ENCODE peak calls at places on chromosomes 13 and 19, in ten cellular contexts. One of them, this sample, is unnamed.

GRCh38 chr19:49362048-49362925 is at the start of gene TEAD2:
- DNase-seq in stimulated activated CD4-positive, alpha-beta T cell treated with anti-CD3 and anti-CD28 coated beads, Interleukin-4, amount 100 ng/mL, for 24 hours: no peak
- DNase-seq in neuronal stem cell: peak; percentile 75
- DNase-seq in activated naive CD8-positive, alpha-beta T cell treated with anti-CD3 and anti-CD28 coated beads, Interleukin-2, amount 50 U/mL, for 24 hours: peak; percentile 27
- DNase-seq in posterior vena cava: peak; percentile 92
- DNase-seq in B cell: peak; percentile 58
- DNase-seq in AG10803: peak; percentile 46
- DNase-seq in activated naive CD4-positive, alpha-beta T cell treated with anti-CD3 and anti-CD28 coated beads, Interleukin-2, amount 10 ng/mL, durations not matched to agents 7 days and 5 days: peak; percentile 31
- DNase-seq in fibroblast of the aortic adventitia: peak; percentile 31
- DNase-seq in NB4: no peak
- DNase-seq in this sample: peak; percentile 50

GRCh38 chr13:112762690-112763080 is 72.8 kb downstream of the ATP11A start:
- DNase-seq in neuronal stem cell: no peak
- DNase-seq in fibroblast of the aortic adventitia: no peak
- DNase-seq in activated naive CD8-positive, alpha-beta T cell treated with anti-CD3 and anti-CD28 coated beads, Interleukin-2, amount 50 U/mL, for 24 hours: no peak
- DNase-seq in posterior vena cava: peak; percentile 47
- DNase-seq in B cell: no peak
- DNase-seq in AG10803: no peak
- DNase-seq in activated naive CD4-positive, alpha-beta T cell treated with anti-CD3 and anti-CD28 coated beads, Interleukin-2, amount 10 ng/mL, durations not matched to agents 7 days and 5 days: no peak
- DNase-seq in stimulated activated CD4-positive, alpha-beta T cell treated with anti-CD3 and anti-CD28 coated beads, Interleukin-4, amount 100 ng/mL, for 24 hours: no peak
- DNase-seq in NB4: no peak
- DNase-seq in this sample: no peak

GRCh38 chr19:32339988-32340874 is 5.2 kb upstream of the ZNF507 start:
- DNase-seq in B cell: peak; percentile 55
- DNase-seq in fibroblast of the aortic adventitia: peak; percentile 43
- DNase-seq in posterior vena cava: peak; percentile 85
- DNase-seq in activated naive CD4-positive, alpha-beta T cell treated with anti-CD3 and anti-CD28 coated beads, Interleukin-2, amount 10 ng/mL, durations not matched to agents 7 days and 5 days: peak; percentile 66
- DNase-seq in neuronal stem cell: no peak
- DNase-seq in activated naive CD8-positive, alpha-beta T cell treated with anti-CD3 and anti-CD28 coated beads, Interleukin-2, amount 50 U/mL, for 24 hours: peak; percentile 61
- DNase-seq in AG10803: peak; percentile 41
- DNase-seq in stimulated activated CD4-positive, alpha-beta T cell treated with anti-CD3 and anti-CD28 coated beads, Interleukin-4, amount 100 ng/mL, for 24 hours: peak; percentile 50
- DNase-seq in NB4: peak; percentile 37
- DNase-seq in this sample: peak; percentile 61

GRCh38 chr19:1232652-1233360 is 5.0 kb downstream of the CBARP start:
- DNase-seq in B cell: no peak
- DNase-seq in AG10803: no peak
- DNase-seq in neuronal stem cell: no peak
- DNase-seq in activated naive CD8-positive, alpha-beta T cell treated with anti-CD3 and anti-CD28 coated beads, Interleukin-2, amount 50 U/mL, for 24 hours: no peak
- DNase-seq in activated naive CD4-positive, alpha-beta T cell treated with anti-CD3 and anti-CD28 coated beads, Interleukin-2, amount 10 ng/mL, durations not matched to agents 7 days and 5 days: no peak
- DNase-seq in stimulated activated CD4-positive, alpha-beta T cell treated with anti-CD3 and anti-CD28 coated beads, Interleukin-4, amount 100 ng/mL, for 24 hours: no peak
- DNase-seq in posterior vena cava: no peak
- DNase-seq in NB4: no peak
- DNase-seq in fibroblast of the aortic adventitia: peak; percentile 73
- DNase-seq in this sample: peak; percentile 69

GRCh38 chr13:112603641-112604220 is 15.8 kb upstream of the TUBGCP3 start:
- DNase-seq in NB4: no peak
- DNase-seq in activated naive CD8-positive, alpha-beta T cell treated with anti-CD3 and anti-CD28 coated beads, Interleukin-2, amount 50 U/mL, for 24 hours: no peak
- DNase-seq in stimulated activated CD4-positive, alpha-beta T cell treated with anti-CD3 and anti-CD28 coated beads, Interleukin-4, amount 100 ng/mL, for 24 hours: no peak
- DNase-seq in activated naive CD4-positive, alpha-beta T cell treated with anti-CD3 and anti-CD28 coated beads, Interleukin-2, amount 10 ng/mL, durations not matched to agents 7 days and 5 days: no peak
- DNase-seq in posterior vena cava: no peak
- DNase-seq in B cell: no peak
- DNase-seq in AG10803: no peak
- DNase-seq in fibroblast of the aortic adventitia: peak; percentile 81
- DNase-seq in neuronal stem cell: no peak
- DNase-seq in this sample: peak; percentile 53

GRCh38 chr19:39970424-39970673 is 616 bp upstream of the PSMC4 start:
- DNase-seq in activated naive CD4-positive, alpha-beta T cell treated with anti-CD3 and anti-CD28 coated beads, Interleukin-2, amount 10 ng/mL, durations not matched to agents 7 days and 5 days: no peak
- DNase-seq in NB4: peak; percentile 60
- DNase-seq in stimulated activated CD4-positive, alpha-beta T cell treated with anti-CD3 and anti-CD28 coated beads, Interleukin-4, amount 100 ng/mL, for 24 hours: no peak
- DNase-seq in activated naive CD8-positive, alpha-beta T cell treated with anti-CD3 and anti-CD28 coated beads, Interleukin-2, amount 50 U/mL, for 24 hours: no peak
- DNase-seq in B cell: no peak
- DNase-seq in neuronal stem cell: no peak
- DNase-seq in fibroblast of the aortic adventitia: no peak
- DNase-seq in posterior vena cava: no peak
- DNase-seq in AG10803: peak; percentile 30
- DNase-seq in this sample: peak; percentile 41

GRCh38 chr13:33015275-33015674 is 948 bp upstream of the KL start:
- DNase-seq in posterior vena cava: no peak
- DNase-seq in AG10803: no peak
- DNase-seq in activated naive CD4-positive, alpha-beta T cell treated with anti-CD3 and anti-CD28 coated beads, Interleukin-2, amount 10 ng/mL, durations not matched to agents 7 days and 5 days: no peak
- DNase-seq in activated naive CD8-positive, alpha-beta T cell treated with anti-CD3 and anti-CD28 coated beads, Interleukin-2, amount 50 U/mL, for 24 hours: no peak
- DNase-seq in fibroblast of the aortic adventitia: no peak
- DNase-seq in B cell: no peak
- DNase-seq in stimulated activated CD4-positive, alpha-beta T cell treated with anti-CD3 and anti-CD28 coated beads, Interleukin-4, amount 100 ng/mL, for 24 hours: no peak
- DNase-seq in neuronal stem cell: no peak
- DNase-seq in NB4: no peak
- DNase-seq in this sample: peak; percentile 31

GRCh38 chr13:59691501-59692066 is 472.1 kb downstream of the DIAPH3 start:
- DNase-seq in activated naive CD4-positive, alpha-beta T cell treated with anti-CD3 and anti-CD28 coated beads, Interleukin-2, amount 10 ng/mL, durations not matched to agents 7 days and 5 days: no peak
- DNase-seq in B cell: no peak
- DNase-seq in posterior vena cava: no peak
- DNase-seq in activated naive CD8-positive, alpha-beta T cell treated with anti-CD3 and anti-CD28 coated beads, Interleukin-2, amount 50 U/mL, for 24 hours: no peak
- DNase-seq in neuronal stem cell: no peak
- DNase-seq in stimulated activated CD4-positive, alpha-beta T cell treated with anti-CD3 and anti-CD28 coated beads, Interleukin-4, amount 100 ng/mL, for 24 hours: no peak
- DNase-seq in fibroblast of the aortic adventitia: no peak
- DNase-seq in NB4: no peak
- DNase-seq in AG10803: no peak
- DNase-seq in this sample: no peak

GRCh38 chr13:94544922-94545321 is 51.0 kb downstream of the TGDS start:
- DNase-seq in activated naive CD4-positive, alpha-beta T cell treated with anti-CD3 and anti-CD28 coated beads, Interleukin-2, amount 10 ng/mL, durations not matched to agents 7 days and 5 days: no peak
- DNase-seq in neuronal stem cell: no peak
- DNase-seq in NB4: no peak
- DNase-seq in activated naive CD8-positive, alpha-beta T cell treated with anti-CD3 and anti-CD28 coated beads, Interleukin-2, amount 50 U/mL, for 24 hours: no peak
- DNase-seq in B cell: no peak
- DNase-seq in stimulated activated CD4-positive, alpha-beta T cell treated with anti-CD3 and anti-CD28 coated beads, Interleukin-4, amount 100 ng/mL, for 24 hours: no peak
- DNase-seq in AG10803: no peak
- DNase-seq in fibroblast of the aortic adventitia: no peak
- DNase-seq in posterior vena cava: no peak
- DNase-seq in this sample: no peak

GRCh38 chr19:29590278-29590677 is 15.8 kb upstream of the POP4 start:
- DNase-seq in activated naive CD8-positive, alpha-beta T cell treated with anti-CD3 and anti-CD28 coated beads, Interleukin-2, amount 50 U/mL, for 24 hours: no peak
- DNase-seq in stimulated activated CD4-positive, alpha-beta T cell treated with anti-CD3 and anti-CD28 coated beads, Interleukin-4, amount 100 ng/mL, for 24 hours: no peak
- DNase-seq in B cell: no peak
- DNase-seq in neuronal stem cell: no peak
- DNase-seq in NB4: no peak
- DNase-seq in fibroblast of the aortic adventitia: no peak
- DNase-seq in activated naive CD4-positive, alpha-beta T cell treated with anti-CD3 and anti-CD28 coated beads, Interleukin-2, amount 10 ng/mL, durations not matched to agents 7 days and 5 days: no peak
- DNase-seq in posterior vena cava: no peak
- DNase-seq in AG10803: no peak
- DNase-seq in this sample: no peak

GRCh38 chr19:45985321-45985720 is 9.9 kb upstream of the CCDC61 start:
- DNase-seq in neuronal stem cell: no peak
- DNase-seq in fibroblast of the aortic adventitia: no peak
- DNase-seq in posterior vena cava: no peak
- DNase-seq in stimulated activated CD4-positive, alpha-beta T cell treated with anti-CD3 and anti-CD28 coated beads, Interleukin-4, amount 100 ng/mL, for 24 hours: no peak
- DNase-seq in AG10803: no peak
- DNase-seq in NB4: no peak
- DNase-seq in activated naive CD4-positive, alpha-beta T cell treated with anti-CD3 and anti-CD28 coated beads, Interleukin-2, amount 10 ng/mL, durations not matched to agents 7 days and 5 days: no peak
- DNase-seq in B cell: no peak
- DNase-seq in activated naive CD8-positive, alpha-beta T cell treated with anti-CD3 and anti-CD28 coated beads, Interleukin-2, amount 50 U/mL, for 24 hours: no peak
- DNase-seq in this sample: no peak

GRCh38 chr13:79593611-79594275 is 112.8 kb downstream of the NDFIP2 start:
- DNase-seq in activated naive CD4-positive, alpha-beta T cell treated with anti-CD3 and anti-CD28 coated beads, Interleukin-2, amount 10 ng/mL, durations not matched to agents 7 days and 5 days: no peak
- DNase-seq in B cell: no peak
- DNase-seq in fibroblast of the aortic adventitia: peak; percentile 92
- DNase-seq in NB4: no peak
- DNase-seq in activated naive CD8-positive, alpha-beta T cell treated with anti-CD3 and anti-CD28 coated beads, Interleukin-2, amount 50 U/mL, for 24 hours: no peak
- DNase-seq in AG10803: peak; percentile 59
- DNase-seq in stimulated activated CD4-positive, alpha-beta T cell treated with anti-CD3 and anti-CD28 coated beads, Interleukin-4, amount 100 ng/mL, for 24 hours: no peak
- DNase-seq in posterior vena cava: no peak
- DNase-seq in neuronal stem cell: no peak
- DNase-seq in this sample: peak; percentile 57

GRCh38 chr19:40781140-40781539 is 3.1 kb downstream of the RAB4B start:
- DNase-seq in activated naive CD8-positive, alpha-beta T cell treated with anti-CD3 and anti-CD28 coated beads, Interleukin-2, amount 50 U/mL, for 24 hours: no peak
- DNase-seq in fibroblast of the aortic adventitia: no peak
- DNase-seq in B cell: no peak
- DNase-seq in posterior vena cava: no peak
- DNase-seq in stimulated activated CD4-positive, alpha-beta T cell treated with anti-CD3 and anti-CD28 coated beads, Interleukin-4, amount 100 ng/mL, for 24 hours: no peak
- DNase-seq in neuronal stem cell: no peak
- DNase-seq in activated naive CD4-positive, alpha-beta T cell treated with anti-CD3 and anti-CD28 coated beads, Interleukin-2, amount 10 ng/mL, durations not matched to agents 7 days and 5 days: no peak
- DNase-seq in NB4: no peak
- DNase-seq in AG10803: no peak
- DNase-seq in this sample: no peak

This sample was measured in fibroblast of pulmonary artery.